ENCODE peak calls at places on chromosomes 11 and 22, in seven cellular contexts. One of them, this sample, is unnamed. For H3K4me1, the result is how much of the 10 kb centered on the place peaks cover.

GRCh38 chr11:79092791-79093313 is 348.0 kb downstream of the TENM4 start:
- DNase-seq in endodermal cell: no peak
- DNase-seq in heart right ventricle: peak
- DNase-seq in right lobe of liver: no peak
- DNase-seq in IMR-90: peak
- DNase-seq in colonic mucosa: no peak
- DNase-seq in CD8-positive, alpha-beta memory T cell: no peak
- DNase-seq in this sample: no peak

GRCh38 chr22:39283312-39284141 is 35.9 kb downstream of the RPL3 start:
- DNase-seq in endodermal cell: no peak
- DNase-seq in heart right ventricle: peak
- DNase-seq in IMR-90: peak
- DNase-seq in colonic mucosa: no peak
- DNase-seq in right lobe of liver: peak
- DNase-seq in CD8-positive, alpha-beta memory T cell: no peak
- DNase-seq in this sample: peak

GRCh38 chr11:17148536-17148935 is 59.2 kb downstream of the PIK3C2A start:
- DNase-seq in endodermal cell: no peak
- DNase-seq in IMR-90: peak
- DNase-seq in colonic mucosa: no peak
- DNase-seq in right lobe of liver: no peak
- DNase-seq in heart right ventricle: no peak
- DNase-seq in CD8-positive, alpha-beta memory T cell: no peak
- DNase-seq in this sample: no peak

GRCh38 chr11:45901646-45902045 is 5.4 kb downstream of the FREY1 start:
- DNase-seq in CD8-positive, alpha-beta memory T cell: no peak
- DNase-seq in colonic mucosa: no peak
- DNase-seq in right lobe of liver: no peak
- DNase-seq in IMR-90: no peak
- DNase-seq in endodermal cell: no peak
- DNase-seq in heart right ventricle: no peak
- DNase-seq in this sample: no peak

GRCh38 chr11:84022695-84023094 is 736.5 kb upstream of the CCDC90B start:
- DNase-seq in IMR-90: no peak
- DNase-seq in CD8-positive, alpha-beta memory T cell: no peak
- DNase-seq in endodermal cell: no peak
- DNase-seq in heart right ventricle: no peak
- DNase-seq in right lobe of liver: no peak
- DNase-seq in colonic mucosa: no peak
- DNase-seq in this sample: no peak

GRCh38 chr22:24088796-24089195 is 77.7 kb downstream of the CABIN1 start:
- DNase-seq in CD8-positive, alpha-beta memory T cell: no peak
- DNase-seq in endodermal cell: peak
- DNase-seq in right lobe of liver: no peak
- DNase-seq in colonic mucosa: no peak
- DNase-seq in IMR-90: peak
- DNase-seq in heart right ventricle: no peak
- DNase-seq in this sample: no peak

GRCh38 chr11:2775083-2775625 is 75.4 kb upstream of the KCNQ1OT1 start:
- DNase-seq in IMR-90: no peak
- DNase-seq in colonic mucosa: peak
- DNase-seq in endodermal cell: peak
- DNase-seq in CD8-positive, alpha-beta memory T cell: peak
- DNase-seq in heart right ventricle: peak
- DNase-seq in right lobe of liver: peak
- DNase-seq in this sample: no peak

GRCh38 chr11:117265745-117266144 is 25.4 kb upstream of the BACE1-AS start:
- DNase-seq in right lobe of liver: no peak
- DNase-seq in IMR-90: no peak
- DNase-seq in heart right ventricle: no peak
- DNase-seq in CD8-positive, alpha-beta memory T cell: no peak
- DNase-seq in colonic mucosa: no peak
- DNase-seq in endodermal cell: no peak
- DNase-seq in this sample: no peak

GRCh38 chr11:131056036-131056435 is 139.8 kb upstream of the SNX19 start:
- DNase-seq in right lobe of liver: no peak
- DNase-seq in endodermal cell: no peak
- DNase-seq in IMR-90: no peak
- DNase-seq in CD8-positive, alpha-beta memory T cell: no peak
- DNase-seq in colonic mucosa: no peak
- DNase-seq in heart right ventricle: no peak
- DNase-seq in this sample: no peak

GRCh38 chr11:43732225-43732624 is 51.7 kb downstream of the HSD17B12 start:
- DNase-seq in CD8-positive, alpha-beta memory T cell: no peak
- DNase-seq in heart right ventricle: no peak
- DNase-seq in right lobe of liver: no peak
- DNase-seq in endodermal cell: no peak
- DNase-seq in IMR-90: no peak
- DNase-seq in colonic mucosa: no peak
- DNase-seq in this sample: no peak

GRCh38 chr11:1333091-1333772 is 23.8 kb upstream of the TOLLIP start:
- DNase-seq in IMR-90: no peak
- DNase-seq in heart right ventricle: no peak
- DNase-seq in endodermal cell: no peak
- DNase-seq in colonic mucosa: no peak
- DNase-seq in right lobe of liver: no peak
- DNase-seq in CD8-positive, alpha-beta memory T cell: no peak
- DNase-seq in this sample: no peak

GRCh38 chr22:18113680-18114394 is 3.2 kb downstream of the TUBA8 start:
- DNase-seq in IMR-90: no peak
- DNase-seq in colonic mucosa: no peak
- DNase-seq in CD8-positive, alpha-beta memory T cell: no peak
- DNase-seq in endodermal cell: no peak
- DNase-seq in heart right ventricle: no peak
- DNase-seq in right lobe of liver: no peak
- DNase-seq in this sample: no peak

GRCh38 chr22:31692186-31692886 is 30.3 kb upstream of the PISD start:
- DNase-seq in CD8-positive, alpha-beta memory T cell: no peak
- DNase-seq in right lobe of liver: no peak
- DNase-seq in colonic mucosa: no peak
- DNase-seq in heart right ventricle: no peak
- DNase-seq in endodermal cell: no peak
- DNase-seq in IMR-90: peak
- DNase-seq in this sample: no peak

GRCh38 chr11:118418770-118419169 is 17.4 kb downstream of the ATP5MG start:
- DNase-seq in right lobe of liver: no peak
- DNase-seq in IMR-90: no peak
- DNase-seq in endodermal cell: no peak
- DNase-seq in heart right ventricle: no peak
- DNase-seq in CD8-positive, alpha-beta memory T cell: no peak
- DNase-seq in colonic mucosa: no peak
- DNase-seq in this sample: no peak

GRCh38 chr11:44356351-44356750 is 46.4 kb upstream of the ALX4 start:
- DNase-seq in right lobe of liver: no peak
- DNase-seq in CD8-positive, alpha-beta memory T cell: no peak
- DNase-seq in endodermal cell: no peak
- DNase-seq in colonic mucosa: no peak
- DNase-seq in heart right ventricle: no peak
- DNase-seq in IMR-90: no peak
- DNase-seq in this sample: no peak

GRCh38 chr22:19477321-19478085 is 1.5 kb downstream of the UFD1 start:
- DNase-seq in IMR-90: peak
- DNase-seq in colonic mucosa: no peak
- DNase-seq in heart right ventricle: no peak
- DNase-seq in right lobe of liver: no peak
- DNase-seq in CD8-positive, alpha-beta memory T cell: no peak
- DNase-seq in endodermal cell: no peak
- DNase-seq in this sample: no peak

GRCh38 chr11:63694518-63694917 is 13.2 kb downstream of the RTN3 start:
- DNase-seq in right lobe of liver: no peak
- DNase-seq in heart right ventricle: no peak
- DNase-seq in CD8-positive, alpha-beta memory T cell: no peak
- DNase-seq in endodermal cell: no peak
- DNase-seq in colonic mucosa: no peak
- DNase-seq in IMR-90: no peak
- DNase-seq in this sample: no peak

GRCh38 chr22:30749272-30749671 is 54.6 kb downstream of the OSBP2 start:
- DNase-seq in IMR-90: no peak
- DNase-seq in endodermal cell: no peak
- DNase-seq in colonic mucosa: no peak
- DNase-seq in heart right ventricle: no peak
- DNase-seq in CD8-positive, alpha-beta memory T cell: no peak
- DNase-seq in right lobe of liver: no peak
- DNase-seq in this sample: no peak

GRCh38 chr11:128535468-128536457 is 51.6 kb downstream of the ETS1 start:
- DNase-seq in heart right ventricle: no peak
- DNase-seq in colonic mucosa: no peak
- DNase-seq in right lobe of liver: no peak
- DNase-seq in IMR-90: no peak
- DNase-seq in CD8-positive, alpha-beta memory T cell: no peak
- DNase-seq in endodermal cell: no peak
- DNase-seq in this sample: no peak

GRCh38 chr22:20741634-20742581 is 32.0 kb upstream of the SERPIND1 start:
- DNase-seq in colonic mucosa: peak
- DNase-seq in endodermal cell: peak
- DNase-seq in IMR-90: peak
- DNase-seq in CD8-positive, alpha-beta memory T cell: peak
- DNase-seq in heart right ventricle: no peak
- DNase-seq in right lobe of liver: no peak
- DNase-seq in this sample: no peak

GRCh38 chr11:23406131-23406819 is 546.0 kb upstream of the CCDC179 start:
- DNase-seq in endodermal cell: peak
- DNase-seq in right lobe of liver: peak
- DNase-seq in colonic mucosa: no peak
- DNase-seq in heart right ventricle: no peak
- DNase-seq in CD8-positive, alpha-beta memory T cell: peak
- DNase-seq in IMR-90: no peak
- DNase-seq in this sample: peak

GRCh38 chr11:34649597-34649996 is 28.7 kb downstream of the EHF start:
- DNase-seq in endodermal cell: no peak
- DNase-seq in right lobe of liver: no peak
- DNase-seq in heart right ventricle: no peak
- DNase-seq in colonic mucosa: no peak
- DNase-seq in IMR-90: no peak
- DNase-seq in CD8-positive, alpha-beta memory T cell: no peak
- DNase-seq in this sample: no peak
- H3K4me1 ChIP-seq in endodermal cell: under half
- H3K4me1 ChIP-seq in right lobe of liver: under half
- H3K4me1 ChIP-seq in heart right ventricle: under half
- H3K4me1 ChIP-seq in colonic mucosa: under half
- H3K4me1 ChIP-seq in IMR-90: under half
- H3K4me1 ChIP-seq in CD8-positive, alpha-beta memory T cell: under half
- H3K4me1 ChIP-seq in this sample: under half

DNA sequence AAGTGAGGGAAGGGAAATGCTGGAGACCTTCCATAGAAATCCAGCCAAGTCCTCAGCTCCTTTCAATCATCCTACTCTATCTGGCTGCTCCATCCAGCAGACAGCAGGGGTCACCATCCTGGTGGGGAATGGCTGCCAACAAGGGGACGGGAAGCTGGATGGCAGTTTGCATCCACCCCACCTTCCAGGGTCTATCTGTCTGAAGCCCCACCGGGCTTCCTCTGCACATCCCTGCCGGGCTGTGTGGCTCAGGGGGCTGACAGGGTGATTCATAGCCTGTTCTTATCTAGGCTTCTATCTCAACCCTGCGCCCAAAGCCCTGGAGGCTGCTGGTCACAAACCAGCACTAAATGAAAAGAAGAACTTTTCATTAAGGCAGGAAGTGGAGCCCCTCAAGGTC is 1.1 kb downstream of the SYTL2 start:
- DNase-seq in endodermal cell: peak
- DNase-seq in colonic mucosa: peak
- DNase-seq in heart right ventricle: no peak
- DNase-seq in right lobe of liver: no peak
- DNase-seq in CD8-positive, alpha-beta memory T cell: peak
- DNase-seq in IMR-90: no peak
- DNase-seq in this sample: no peak
- H3K4me3 ChIP-seq in endodermal cell: peak
- H3K4me3 ChIP-seq in colonic mucosa: peak
- H3K4me3 ChIP-seq in heart right ventricle: peak
- H3K4me3 ChIP-seq in right lobe of liver: peak
- H3K4me3 ChIP-seq in CD8-positive, alpha-beta memory T cell: peak
- H3K4me3 ChIP-seq in IMR-90: peak
- H3K4me3 ChIP-seq in this sample: peak

GRCh38 chr11:34757026-34757451 is 136.1 kb downstream of the EHF start:
- DNase-seq in colonic mucosa: peak
- DNase-seq in heart right ventricle: no peak
- DNase-seq in IMR-90: no peak
- DNase-seq in endodermal cell: no peak
- DNase-seq in right lobe of liver: no peak
- DNase-seq in CD8-positive, alpha-beta memory T cell: no peak
- DNase-seq in this sample: no peak
- H3K27ac ChIP-seq in colonic mucosa: peak
- H3K27ac ChIP-seq in heart right ventricle: no peak
- H3K27ac ChIP-seq in IMR-90: no peak
- H3K27ac ChIP-seq in endodermal cell: no peak
- H3K27ac ChIP-seq in right lobe of liver: no peak
- H3K27ac ChIP-seq in CD8-positive, alpha-beta memory T cell: no peak
- H3K27ac ChIP-seq in this sample: no peak

DNA sequence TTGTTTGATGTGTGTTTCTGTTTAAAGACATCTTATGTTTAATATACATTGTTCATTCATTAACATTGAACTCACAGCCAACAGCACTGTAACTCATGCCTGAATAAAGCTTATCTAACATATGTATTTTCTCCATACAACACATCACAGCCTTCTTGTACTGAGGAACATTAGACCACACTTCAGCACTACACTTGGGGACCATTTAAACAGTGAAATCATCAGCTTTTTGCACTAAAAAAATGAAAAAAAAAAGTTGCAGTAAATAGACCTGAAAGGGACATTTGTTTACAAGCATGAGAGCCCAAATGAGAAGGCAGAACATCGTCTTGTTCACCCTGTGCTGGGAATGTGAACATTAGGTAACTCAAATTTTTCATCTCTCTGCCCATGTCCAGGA is 15.3 kb upstream of the TPP1 start:
- DNase-seq in heart right ventricle: no peak
- DNase-seq in right lobe of liver: no peak
- DNase-seq in IMR-90: no peak
- DNase-seq in endodermal cell: no peak
- DNase-seq in CD8-positive, alpha-beta memory T cell: no peak
- DNase-seq in colonic mucosa: no peak
- DNase-seq in this sample: no peak
- H3K4me1 ChIP-seq in heart right ventricle: half or more
- H3K4me1 ChIP-seq in right lobe of liver: under half
- H3K4me1 ChIP-seq in IMR-90: under half
- H3K4me1 ChIP-seq in endodermal cell: under half
- H3K4me1 ChIP-seq in CD8-positive, alpha-beta memory T cell: under half
- H3K4me1 ChIP-seq in colonic mucosa: under half
- H3K4me1 ChIP-seq in this sample: half or more

This sample was measured in left ventricle myocardium inferior.